ENCODE peak calls at places on chromosomes 16 and 17, in four cellular contexts. One of them, this sample, is unnamed.

GRCh38 chr17:78879679-78880186 is 23.3 kb downstream of the CEP295NL start:
- DNase-seq in amniotic stem cell: peak
- DNase-seq in H1: no peak
- DNase-seq in CD4-positive, alpha-beta T cell: peak
- DNase-seq in this sample: no peak

GRCh38 chr17:54992797-54993639 is 24.5 kb downstream of the STXBP4 start:
- DNase-seq in amniotic stem cell: peak
- DNase-seq in H1: no peak
- DNase-seq in CD4-positive, alpha-beta T cell: no peak
- DNase-seq in this sample: no peak

GRCh38 chr17:15882777-15883176 is 62.2 kb upstream of the ADORA2B start:
- DNase-seq in amniotic stem cell: no peak
- DNase-seq in H1: no peak
- DNase-seq in CD4-positive, alpha-beta T cell: no peak
- DNase-seq in this sample: no peak

GRCh38 chr16:75244844-75245758 is 6.3 kb downstream of the BCAR1 start:
- DNase-seq in amniotic stem cell: peak
- DNase-seq in H1: no peak
- DNase-seq in CD4-positive, alpha-beta T cell: no peak
- DNase-seq in this sample: peak

GRCh38 chr17:75970011-75970523 is 8.9 kb downstream of the ACOX1 start:
- DNase-seq in amniotic stem cell: no peak
- DNase-seq in H1: no peak
- DNase-seq in CD4-positive, alpha-beta T cell: no peak
- DNase-seq in this sample: no peak

GRCh38 chr17:19867094-19867653 is 562 bp downstream of the ULK2 start:
- DNase-seq in amniotic stem cell: no peak
- DNase-seq in H1: peak
- DNase-seq in CD4-positive, alpha-beta T cell: peak
- DNase-seq in this sample: no peak

GRCh38 chr17:62892870-62893338 is 73.1 kb upstream of the TANC2 start:
- DNase-seq in amniotic stem cell: no peak
- DNase-seq in H1: no peak
- DNase-seq in CD4-positive, alpha-beta T cell: no peak
- DNase-seq in this sample: peak

GRCh38 chr17:862584-862983 is 80.4 kb downstream of the MRM3 start:
- DNase-seq in amniotic stem cell: no peak
- DNase-seq in H1: no peak
- DNase-seq in CD4-positive, alpha-beta T cell: no peak
- DNase-seq in this sample: no peak

GRCh38 chr17:40553694-40554534 is 11.4 kb downstream of the CCR7 start:
- DNase-seq in amniotic stem cell: no peak
- DNase-seq in H1: no peak
- DNase-seq in CD4-positive, alpha-beta T cell: no peak
- DNase-seq in this sample: no peak

GRCh38 chr16:84427553-84427952 is 59.2 kb downstream of the ATP2C2 start:
- DNase-seq in amniotic stem cell: no peak
- DNase-seq in H1: no peak
- DNase-seq in CD4-positive, alpha-beta T cell: no peak
- DNase-seq in this sample: no peak

GRCh38 chr17:82330322-82331239 is 3.0 kb downstream of the SECTM1 start:
- DNase-seq in amniotic stem cell: no peak
- DNase-seq in H1: no peak
- DNase-seq in CD4-positive, alpha-beta T cell: no peak
- DNase-seq in this sample: no peak

GRCh38 chr16:46690281-46691178 is 1.1 kb downstream of the ORC6 start:
- DNase-seq in amniotic stem cell: no peak
- DNase-seq in H1: no peak
- DNase-seq in CD4-positive, alpha-beta T cell: no peak
- DNase-seq in this sample: no peak